ENCODE peak calls at places on chromosomes 2 and 18, in nine cellular contexts. V is cardiac muscle cell, Q is fibroblast of lung, P is Peyer's patch, B is aorta, C is gastrocnemius medialis, F is spleen, N is upper lobe of left lung, L is upper lobe of right lung. K is an unnamed sample.

GRCh38 chr18:71116535-71116934 is 827.7 kb downstream of the SOCS6 start:
- DNase-seq in C (no peak), N (no peak), Q (no peak), L (no peak), P (no peak), V (peak; percentile 17), F (no peak), B (no peak), K (no peak)

GRCh38 chr2:120749506-120750431 is 14.1 kb downstream of the GLI2 start:
- DNase-seq in V (no peak), P (no peak), L (no peak), F (peak; percentile 54), C (no peak), B (no peak), Q (no peak), N (no peak), K (peak; percentile 16)

GRCh38 chr2:188478724-188479123 is 187.1 kb downstream of the GULP1 start:
- DNase-seq in F (no peak), V (no peak), P (no peak), L (no peak), B (no peak), Q (no peak), N (no peak), C (no peak), K (no peak)

GRCh38 chr2:7620255-7620654 is 703.0 kb downstream of the RNF144A start:
- DNase-seq in P (no peak), C (no peak), Q (no peak), V (no peak), L (no peak), F (no peak), N (no peak), B (no peak), K (no peak)

GRCh38 chr18:10421859-10422258 is 32.6 kb upstream of the APCDD1 start:
- DNase-seq in C (no peak), F (no peak), Q (peak; percentile 59), N (no peak), L (no peak), B (no peak), P (no peak), V (peak; percentile 71), K (no peak)

GRCh38 chr2:101124684-101125366 is 26.4 kb downstream of the TBC1D8 start:
- DNase-seq in N (peak; percentile 72), F (no peak), L (peak; percentile 70), Q (peak; percentile 66), B (peak; percentile 77), V (peak; percentile 78), C (peak; percentile 87), P (peak; percentile 87), K (peak; percentile 93)

GRCh38 chr18:58239879-58240278 is 195.9 kb downstream of the NEDD4L start:
- DNase-seq in P (no peak), V (no peak), Q (no peak), L (no peak), B (no peak), C (no peak), F (no peak), N (no peak), K (no peak)

GRCh38 chr2:199392363-199392762 is 65.4 kb downstream of the SATB2 start:
- DNase-seq in F (no peak), P (no peak), V (no peak), N (no peak), Q (peak; percentile 8), L (no peak), B (no peak), C (no peak), K (no peak)

GRCh38 chr2:3526871-3527270 is 7.5 kb upstream of the ADI1 start:
- DNase-seq in B (no peak), V (no peak), F (no peak), C (no peak), L (no peak), Q (no peak), N (no peak), P (no peak), K (no peak)

GRCh38 chr18:48000701-48001100 is 70.2 kb upstream of the SMAD2 start:
- DNase-seq in V (no peak), F (no peak), B (no peak), C (no peak), L (no peak), N (no peak), P (no peak), Q (no peak), K (no peak)

GRCh38 chr2:118322381-118322780 is 234.1 kb downstream of the INSIG2 start:
- DNase-seq in F (no peak), Q (no peak), P (no peak), V (peak; percentile 3), C (no peak), N (no peak), L (no peak), B (no peak), K (no peak)

DNA sequence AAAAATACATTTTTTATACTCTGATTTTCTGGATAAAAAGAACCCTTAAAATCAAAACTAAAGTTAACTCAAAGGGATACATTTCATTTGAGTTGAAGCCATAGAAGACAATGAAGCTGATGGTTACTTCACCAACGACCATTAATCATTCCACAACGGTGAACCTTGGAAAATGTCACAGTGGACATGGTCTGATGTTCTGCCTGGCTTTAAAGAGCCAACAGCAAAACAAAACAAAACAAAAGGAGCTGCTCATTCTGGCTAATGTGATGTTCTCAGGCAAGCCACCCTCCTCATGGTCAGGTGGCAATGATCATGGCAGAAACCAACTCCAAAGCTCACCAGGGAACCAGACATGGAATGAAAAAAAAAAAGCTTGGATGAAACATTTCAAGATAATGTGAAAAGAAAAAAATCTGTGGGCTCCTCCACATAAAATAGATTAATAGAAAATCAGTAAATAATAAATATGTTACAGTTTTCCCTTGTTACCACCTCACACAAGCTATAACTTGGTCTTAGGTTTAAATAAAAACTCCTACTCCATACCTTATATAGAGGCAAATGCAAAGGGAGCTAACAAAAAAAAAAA is 90.1 kb upstream of the SERTAD2 start:
- DNase-seq in C (no peak), V (no peak), Q (no peak), B (no peak), L (no peak), P (no peak), F (no peak), N (no peak), K (no peak)
- H3K4me1 ChIP-seq in C (no peaks in the 10 kb centered on the region), V (peaks cover 12% of the 10 kb centered on the region), Q (no peaks in the 10 kb centered on the region), B (no peaks in the 10 kb centered on the region), L (peaks cover 7% of the 10 kb centered on the region), P (no peaks in the 10 kb centered on the region), F (peaks cover 39% of the 10 kb centered on the region), N (peaks cover 3% of the 10 kb centered on the region), K (peaks cover 9% of the 10 kb centered on the region)

GRCh38 chr2:233139875-233140585 is 79.9 kb downstream of the INPP5D start:
- DNase-seq in V (no peak), Q (no peak), B (no peak), F (peak; percentile 55), C (no peak), L (no peak), P (no peak), N (no peak), K (no peak)

GRCh38 chr2:233131991-233132390 is 71.8 kb downstream of the INPP5D start:
- DNase-seq in P (no peak), C (no peak), F (no peak), Q (no peak), V (no peak), N (no peak), B (no peak), L (no peak), K (no peak)

GRCh38 chr2:233137040-233137439 is 76.9 kb downstream of the INPP5D start:
- DNase-seq in N (no peak), B (no peak), L (no peak), C (no peak), F (no peak), P (no peak), V (no peak), Q (no peak), K (no peak)

GRCh38 chr2:233133239-233133638 is 73.1 kb downstream of the INPP5D start:
- DNase-seq in C (no peak), F (peak; percentile 4), P (no peak), N (no peak), Q (no peak), B (no peak), L (no peak), V (no peak), K (no peak)

DNA sequence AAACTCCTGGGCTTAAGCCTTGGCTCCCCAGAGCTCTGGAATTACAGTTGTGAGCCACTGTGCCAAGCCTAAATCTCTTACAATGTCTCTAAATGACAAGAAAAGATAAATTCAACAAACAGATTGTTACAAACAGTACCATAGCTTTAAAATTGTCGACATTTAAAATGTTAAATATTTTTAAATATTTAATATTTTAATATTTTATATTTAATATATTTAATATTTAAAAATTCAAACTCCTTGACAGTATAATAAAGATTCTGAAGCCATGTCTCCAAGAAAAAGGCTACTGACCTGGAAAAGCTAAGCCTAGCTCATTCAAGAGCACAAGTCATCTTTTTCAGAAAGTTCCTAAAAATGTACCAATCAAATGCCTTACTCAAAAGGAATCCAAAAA is 75.3 kb downstream of the INPP5D start:
- DNase-seq in L (no peak), P (no peak), V (no peak), Q (no peak), F (no peak), C (no peak), B (no peak), N (no peak), K (no peak)
- H3K36me3 ChIP-seq in L (peaks cover 28% of the 10 kb centered on the region), P (no peaks in the 10 kb centered on the region), V (no peaks in the 10 kb centered on the region), Q (no peaks in the 10 kb centered on the region), F (peaks cover 3% of the 10 kb centered on the region), C (no peaks in the 10 kb centered on the region), B (no peaks in the 10 kb centered on the region), N (peaks cover 7% of the 10 kb centered on the region), K (no peaks in the 10 kb centered on the region)

GRCh38 chr2:144481666-144482065 is 38.3 kb downstream of the ZEB2 start:
- DNase-seq in C (no peak), Q (no peak), V (peak; percentile 35), P (no peak), L (no peak), B (no peak), F (no peak), N (no peak), K (no peak)
- H3K4me1 ChIP-seq in C (peaks cover 38% of the 10 kb centered on the region), Q (peaks cover 25% of the 10 kb centered on the region), V (peaks cover 37% of the 10 kb centered on the region), P (peaks cover 3% of the 10 kb centered on the region), L (peaks cover 30% of the 10 kb centered on the region), B (peaks cover 18% of the 10 kb centered on the region), F (peaks cover 79% of the 10 kb centered on the region), N (peaks cover 34% of the 10 kb centered on the region), K (no peaks in the 10 kb centered on the region)

DNA sequence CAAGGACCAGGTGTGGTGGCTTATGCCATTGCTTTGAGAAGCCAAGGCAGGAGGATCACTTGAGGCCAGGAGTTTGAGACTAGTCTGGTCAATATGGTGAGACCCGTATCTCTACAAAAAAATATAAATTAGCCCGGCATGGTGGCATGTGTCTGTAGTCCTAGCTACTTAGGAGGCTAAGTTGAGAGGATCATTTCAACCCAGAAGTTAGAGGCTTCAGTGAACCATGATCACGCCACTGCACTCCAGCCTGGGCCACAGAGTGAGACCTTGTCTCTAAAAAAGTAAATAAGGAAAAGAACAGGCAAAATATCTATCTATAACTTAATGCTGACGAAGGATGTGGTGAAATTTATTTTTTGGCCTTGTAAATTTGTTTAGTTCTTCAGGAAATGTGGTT is 78.1 kb downstream of the UGGT1 start:
- DNase-seq in F (no peak), P (no peak), V (no peak), Q (no peak), C (no peak), N (no peak), B (no peak), L (no peak), K (no peak)
- H3K36me3 ChIP-seq in F (no peaks in the 10 kb centered on the region), P (no peaks in the 10 kb centered on the region), V (peaks cover 46% of the 10 kb centered on the region), Q (peaks cover 7% of the 10 kb centered on the region), C (peaks cover 62% of the 10 kb centered on the region), N (peaks cover 59% of the 10 kb centered on the region), B (peaks cover 7% of the 10 kb centered on the region), L (peaks cover 80% of the 10 kb centered on the region), K (peaks cover 3% of the 10 kb centered on the region)